ENCODE peak calls at places on chromosomes 12 and 14, in nine cellular contexts. D, K, O, I, M, T, F, U and C are unnamed samples.
A peak's percentile ranks its signal among the peaks of the same experiment; 100 is the strongest.

GRCh38 chr12:1083888-1084262 is 92.9 kb downstream of the ERC1 start:
- DNase-seq in D (no peak), K (no peak), O (no peak), I (no peak), M (no peak), T (no peak), F (peak; percentile 53), U (no peak), C (no peak)

GRCh38 chr12:32125455-32126084 is 18.9 kb downstream of the BICD1 start:
- DNase-seq in D (no peak), K (no peak), O (no peak), I (no peak), M (no peak), T (no peak), F (no peak), U (no peak), C (no peak)

GRCh38 chr14:102264775-102265174 is 40.2 kb downstream of the MOK start:
- DNase-seq in D (no peak), K (no peak), O (peak; percentile 77), I (no peak), M (no peak), T (no peak), F (no peak), U (no peak), C (no peak)

GRCh38 chr12:85007836-85008235 is 28.2 kb downstream of the TSPAN19 start:
- DNase-seq in D (no peak), K (no peak), O (no peak), I (no peak), M (no peak), T (no peak), F (no peak), U (no peak), C (no peak)

GRCh38 chr14:98174031-98174430 is 1098.0 kb downstream of the BCL11B start:
- DNase-seq in D (no peak), K (no peak), O (no peak), I (no peak), M (no peak), T (no peak), F (no peak), U (no peak), C (no peak)

GRCh38 chr12:70733385-70733784 is 96.2 kb upstream of the PTPRB start:
- DNase-seq in D (no peak), K (no peak), O (no peak), I (no peak), M (no peak), T (no peak), F (peak; percentile 57), U (peak; percentile 15), C (no peak)

GRCh38 chr12:57760347-57760982 is 5.6 kb downstream of the MARCHF9 start:
- DNase-seq in D (no peak), K (no peak), O (no peak), I (no peak), M (no peak), T (no peak), F (no peak), U (no peak), C (no peak)

GRCh38 chr12:82517808-82518207 is 159.5 kb downstream of the METTL25 start:
- DNase-seq in D (no peak), K (no peak), O (no peak), I (no peak), M (no peak), T (no peak), F (no peak), U (no peak), C (no peak)

GRCh38 chr12:91813701-91814100 is 331.9 kb downstream of the BTG1 start:
- DNase-seq in D (no peak), K (no peak), O (no peak), I (no peak), M (no peak), T (no peak), F (no peak), U (no peak), C (no peak)

GRCh38 chr14:99155173-99155777 is 116.7 kb downstream of the BCL11B start:
- DNase-seq in D (no peak), K (no peak), O (no peak), I (no peak), M (peak; percentile 76), T (no peak), F (no peak), U (no peak), C (no peak)

GRCh38 chr14:79278286-79278797 is 933.0 kb downstream of the DIO2 start:
- DNase-seq in D (no peak), K (no peak), O (no peak), I (no peak), M (no peak), T (no peak), F (no peak), U (no peak), C (no peak)

GRCh38 chr14:70177092-70177491 is 11.7 kb downstream of the SLC8A3 start:
- DNase-seq in D (no peak), K (no peak), O (no peak), I (no peak), M (no peak), T (no peak), F (no peak), U (no peak), C (no peak)

GRCh38 chr12:92075425-92075891 is 70.2 kb downstream of the BTG1 start:
- DNase-seq in D (no peak), K (no peak), O (no peak), I (no peak), M (no peak), T (no peak), F (no peak), U (no peak), C (no peak)

GRCh38 chr12:91565246-91565645 is 382.6 kb upstream of the DCN start:
- DNase-seq in D (no peak), K (no peak), O (no peak), I (no peak), M (no peak), T (no peak), F (no peak), U (no peak), C (no peak)

GRCh38 chr14:64755661-64756265 is 51.5 kb downstream of the PLEKHG3 start:
- DNase-seq in D (no peak), K (peak; percentile 41), O (no peak), I (peak; percentile 51), M (no peak), T (no peak), F (no peak), U (no peak), C (peak; percentile 81)

GRCh38 chr12:122135437-122136031 is 38.5 kb downstream of the IL31 start:
- DNase-seq in D (no peak), K (no peak), O (peak; percentile 48), I (no peak), M (no peak), T (no peak), F (no peak), U (no peak), C (no peak)

GRCh38 chr14:98138666-98139065 is 1133.3 kb downstream of the BCL11B start:
- DNase-seq in D (peak; percentile 68), K (peak; percentile 45), O (no peak), I (no peak), M (no peak), T (peak; percentile 32), F (no peak), U (peak; percentile 3), C (peak; percentile 10)